ENCODE peak calls at places on chromosomes 11 and 22, in eight cellular contexts. G is cardiac fibroblast, Q is uterus, X is stomach, L is A549, T is GM06990, R is tibial artery, S is upper lobe of right lung. N is an unnamed sample.

GRCh38 chr11:118530180-118530682 is 761 bp upstream of the TMEM25 start:
- DNase-seq in G (no peak), Q (no peak), X (peak; percentile 37), L (no peak), T (no peak), R (no peak), S (peak; percentile 72), N (no peak)

GRCh38 chr22:41596776-41597634 is 7.4 kb upstream of the PMM1 start:
- DNase-seq in G (peak; percentile 60), Q (no peak), X (peak; percentile 82), L (peak; percentile 60), T (peak; percentile 39), R (peak; percentile 41), S (peak; percentile 85), N (no peak)

GRCh38 chr11:114132427-114132826 is 72.9 kb downstream of the ZBTB16 start:
- DNase-seq in G (peak; percentile 66), Q (no peak), X (no peak), L (no peak), T (no peak), R (peak; percentile 20), S (no peak), N (no peak)

GRCh38 chr11:118878187-118878586 is 5.5 kb upstream of the CXCR5 start:
- DNase-seq in G (no peak), Q (no peak), X (no peak), L (no peak), T (no peak), R (no peak), S (no peak), N (no peak)

GRCh38 chr11:58546841-58547240 is 28.8 kb downstream of the LPXN start:
- DNase-seq in G (no peak), Q (no peak), X (no peak), L (no peak), T (no peak), R (no peak), S (no peak), N (no peak)

GRCh38 chr11:60377737-60378136 is 595 bp upstream of the MS4A7 start:
- DNase-seq in G (no peak), Q (no peak), X (no peak), L (no peak), T (peak; percentile 47), R (peak; percentile 75), S (peak; percentile 75), N (no peak)

GRCh38 chr11:108624196-108624925 is 30.8 kb upstream of the EXPH5 start:
- DNase-seq in G (no peak), Q (no peak), X (no peak), L (no peak), T (no peak), R (no peak), S (no peak), N (no peak)

GRCh38 chr11:110301032-110301431 is 4.6 kb upstream of the RDX start:
- DNase-seq in G (no peak), Q (no peak), X (no peak), L (no peak), T (no peak), R (no peak), S (no peak), N (no peak)

GRCh38 chr22:37260396-37260795 is 16.3 kb upstream of the RAC2 start:
- DNase-seq in G (no peak), Q (no peak), X (no peak), L (no peak), T (no peak), R (no peak), S (peak; percentile 46), N (no peak)

GRCh38 chr11:121199516-121199915 is 93.1 kb upstream of the SC5D start:
- DNase-seq in G (no peak), Q (no peak), X (no peak), L (no peak), T (no peak), R (no peak), S (no peak), N (no peak)

GRCh38 chr11:68311155-68312116 is 955 bp upstream of the LRP5 start:
- DNase-seq in G (no peak), Q (no peak), X (no peak), L (no peak), T (no peak), R (no peak), S (peak; percentile 70), N (no peak)

GRCh38 chr22:37544955-37545702 is 15.2 kb upstream of the CDC42EP1 start:
- DNase-seq in G (peak; percentile 80), Q (peak; percentile 77), X (peak; percentile 90), L (peak; percentile 62), T (no peak), R (peak; percentile 69), S (peak; percentile 88), N (no peak)

GRCh38 chr11:95245038-95245437 is 14.0 kb upstream of the SESN3 start:
- DNase-seq in G (peak; percentile 71), Q (no peak), X (no peak), L (no peak), T (no peak), R (no peak), S (no peak), N (peak; percentile 57)

GRCh38 chr11:113549611-113550061 is 74.4 kb upstream of the DRD2 start:
- DNase-seq in G (no peak), Q (no peak), X (no peak), L (no peak), T (no peak), R (no peak), S (peak; percentile 73), N (no peak)

GRCh38 chr11:69640995-69641581 is at the start of gene CCND1:
- DNase-seq in G (peak; percentile 95), Q (peak; percentile 48), X (peak; percentile 75), L (peak; percentile 71), T (no peak), R (peak; percentile 67), S (peak; percentile 88), N (peak; percentile 65)

GRCh38 chr11:61683116-61683515 is 2.9 kb downstream of the DAGLA start:
- DNase-seq in G (no peak), Q (no peak), X (no peak), L (no peak), T (no peak), R (no peak), S (no peak), N (no peak)

GRCh38 chr11:134196756-134197155 is 27.0 kb downstream of the NCAPD3 start:
- DNase-seq in G (no peak), Q (no peak), X (no peak), L (no peak), T (no peak), R (no peak), S (no peak), N (no peak)

GRCh38 chr11:69131644-69132300 is 24.0 kb upstream of the SMIM38 start:
- DNase-seq in G (peak; percentile 86), Q (peak; percentile 57), X (peak; percentile 87), L (peak; percentile 68), T (no peak), R (peak; percentile 50), S (peak; percentile 83), N (no peak)

GRCh38 chr11:76577199-76577920 is 93.2 kb downstream of the LRRC32 start:
- DNase-seq in G (peak; percentile 80), Q (no peak), X (no peak), L (no peak), T (no peak), R (no peak), S (peak; percentile 71), N (peak; percentile 53)

DNA sequence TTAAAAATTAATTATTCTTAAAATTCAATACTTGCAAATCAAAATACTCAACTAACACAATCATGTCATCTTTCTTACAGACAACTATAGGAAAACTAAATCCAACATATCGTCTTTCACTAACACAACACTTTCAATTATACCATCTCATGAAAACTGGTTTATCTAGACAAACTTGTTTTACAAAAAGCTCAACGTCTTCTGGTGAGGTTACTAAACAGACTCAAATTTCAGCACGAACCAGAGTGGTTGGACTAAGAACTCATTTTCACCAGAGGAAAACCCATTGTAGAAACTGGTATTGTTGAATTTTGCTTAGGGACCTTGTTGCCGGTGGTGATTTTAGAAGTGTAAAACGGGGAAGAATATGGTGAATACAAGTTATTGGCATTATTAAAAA is 52.2 kb downstream of the NUP98 start:
- DNase-seq in G (no peak), Q (no peak), X (no peak), L (no peak), T (no peak), R (no peak), S (no peak), N (no peak)
- H3K4me3 ChIP-seq in G (no peak overlapping the region), Q (no peak overlapping the region), X (no peak overlapping the region), L (no peak overlapping the region), T (no peak overlapping the region), R (no peak overlapping the region), S (no peak overlapping the region), N (no peak overlapping the region)

GRCh38 chr22:38569181-38569971 is 607 bp downstream of the DMC1 start:
- DNase-seq in G (no peak), Q (no peak), X (no peak), L (peak; percentile 13), T (no peak), R (no peak), S (no peak), N (no peak)
- H3K4me3 ChIP-seq in G (peak overlapping the region; percentile 71), Q (peak overlapping the region; percentile 55), X (peak overlapping the region; percentile 72), L (peak overlapping the region; percentile 65), T (peak overlapping the region; percentile 68), R (peak overlapping the region; percentile 78), S (peak overlapping the region; percentile 59), N (peak overlapping the region; percentile 46)

GRCh38 chr11:62707277-62707771 is at the start of the genes BSCL2 and GNG3:
- DNase-seq in G (no peak), Q (no peak), X (no peak), L (no peak), T (no peak), R (no peak), S (peak; percentile 63), N (no peak)

GRCh38 chr11:62709262-62710000 is 2.0 kb downstream of the GNG3 start:
- DNase-seq in G (peak; percentile 99), Q (peak; percentile 99), X (peak; percentile 98), L (peak; percentile 94), T (peak; percentile 88), R (peak; percentile 99), S (peak; percentile 97), N (peak; percentile 86)

GRCh38 chr11:62708423-62709261 is 1.2 kb downstream of the GNG3 start:
- DNase-seq in G (no peak), Q (peak; percentile 53), X (peak; percentile 36), L (no peak), T (no peak), R (no peak), S (peak; percentile 74), N (no peak)

GRCh38 chr11:62712413-62712812 is 4.9 kb downstream of the GNG3 start:
- DNase-seq in G (no peak), Q (no peak), X (no peak), L (no peak), T (no peak), R (no peak), S (no peak), N (no peak)

GRCh38 chr11:62710001-62710345 is 2.5 kb downstream of the GNG3 start:
- DNase-seq in G (peak; percentile 46), Q (no peak), X (peak; percentile 45), L (no peak), T (no peak), R (no peak), S (peak; percentile 60), N (no peak)
- H3K4me3 ChIP-seq in G (peak overlapping the region; percentile 47), Q (peak overlapping the region; percentile 49), X (peak overlapping the region; percentile 53), L (peak overlapping the region; percentile 41), T (peak overlapping the region; percentile 64), R (peak overlapping the region; percentile 64), S (peak overlapping the region; percentile 73), N (peak overlapping the region; percentile 54)

DNA sequence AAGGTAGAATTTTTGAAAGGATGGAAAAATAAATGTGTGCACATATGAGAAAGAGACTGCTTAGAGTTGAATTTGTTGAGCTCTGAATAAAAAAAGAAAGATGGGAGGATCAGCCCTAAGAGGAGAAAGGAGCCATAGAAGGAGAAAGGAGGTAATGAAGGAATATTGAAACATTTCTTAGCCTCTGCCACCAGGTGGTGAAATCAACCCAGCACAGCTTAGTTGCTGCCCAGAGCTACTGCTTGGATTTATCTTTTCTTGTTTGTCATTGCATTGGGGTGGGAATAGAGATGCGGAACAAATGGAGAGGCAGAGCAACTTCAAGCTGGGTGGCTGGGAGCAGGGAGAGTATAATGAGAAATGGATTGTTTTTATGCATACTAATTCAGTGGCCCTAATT is 80.4 kb downstream of the SERGEF start:
- DNase-seq in G (no peak), Q (no peak), X (no peak), L (no peak), T (no peak), R (no peak), S (no peak), N (no peak)
- H3K4me3 ChIP-seq in G (no peak overlapping the region), Q (no peak overlapping the region), X (no peak overlapping the region), L (no peak overlapping the region), T (no peak overlapping the region), R (no peak overlapping the region), S (no peak overlapping the region), N (no peak overlapping the region)